ENCODE peak calls at places on chromosomes 3 and 15, in four cellular contexts. Y is CD8-positive, alpha-beta memory T cell; X is right cardiac atrium; W is CD4-positive, alpha-beta T cell. B is an unnamed sample.
A peak's percentile ranks its signal among the peaks of the same experiment; 100 is the strongest.

GRCh38 chr3:193857996-193858395 is 265.0 kb downstream of the OPA1 start:
- DNase-seq in Y (no peak), X (no peak), W (no peak), B (no peak)

GRCh38 chr3:143121240-143122088 is 1.9 kb downstream of the CHST2 start:
- DNase-seq in Y (peak; percentile 76), X (peak; percentile 81), W (peak; percentile 63), B (peak; percentile 44)

GRCh38 chr3:70531063-70531657 is 218.7 kb upstream of the MDFIC2 start:
- DNase-seq in Y (peak; percentile 8), X (no peak), W (no peak), B (no peak)

GRCh38 chr3:70747847-70748246 is 435.4 kb upstream of the MDFIC2 start:
- DNase-seq in Y (no peak), X (no peak), W (no peak), B (no peak)

GRCh38 chr3:127395663-127396320 is 107.9 kb upstream of the PRR20G start:
- DNase-seq in Y (no peak), X (no peak), W (no peak), B (no peak)

GRCh38 chr3:128665362-128666021 is 14.9 kb upstream of the RPN1 start:
- DNase-seq in Y (no peak), X (no peak), W (no peak), B (no peak)

GRCh38 chr15:68644088-68644904 is 65.5 kb downstream of the CORO2B start:
- DNase-seq in Y (no peak), X (no peak), W (no peak), B (no peak)

GRCh38 chr3:43729707-43730399 is 39.1 kb downstream of the ABHD5 start:
- DNase-seq in Y (no peak), X (no peak), W (no peak), B (no peak)

GRCh38 chr15:65081758-65082157 is 5.2 kb downstream of the KBTBD13 start:
- DNase-seq in Y (no peak), X (peak; percentile 34), W (no peak), B (no peak)

GRCh38 chr3:100008081-100008698 is 106.1 kb downstream of the FILIP1L start:
- DNase-seq in Y (no peak), X (no peak), W (no peak), B (no peak)

GRCh38 chr3:182413682-182414081 is 379.6 kb upstream of the ATP11B start:
- DNase-seq in Y (no peak), X (no peak), W (no peak), B (no peak)

GRCh38 chr3:174862101-174862500 is 3.0 kb downstream of the NAALADL2 start:
- DNase-seq in Y (no peak), X (no peak), W (no peak), B (no peak)

GRCh38 chr3:16533928-16534913 is 20.7 kb upstream of the RFTN1 start:
- DNase-seq in Y (no peak), X (no peak), W (no peak), B (no peak)

GRCh38 chr15:25175033-25175788 is 220.4 kb downstream of the SNRPN start:
- DNase-seq in Y (no peak), X (peak; percentile 12), W (no peak), B (no peak)

GRCh38 chr15:65339926-65340325 is 35.4 kb downstream of the RNU5B-1 start:
- DNase-seq in Y (no peak), X (no peak), W (no peak), B (no peak)

GRCh38 chr3:184178522-184179138 is 4.0 kb downstream of the AP2M1 start:
- DNase-seq in Y (no peak), X (no peak), W (no peak), B (no peak)

GRCh38 chr15:65312400-65312916 is 8.0 kb downstream of the RNU5B-1 start:
- DNase-seq in Y (no peak), X (peak; percentile 81), W (no peak), B (no peak)

GRCh38 chr3:50297384-50297775 is 1.8 kb downstream of the HYAL3 start:
- DNase-seq in Y (no peak), X (peak; percentile 64), W (no peak), B (no peak)

GRCh38 chr15:28026764-28027713 is 72.1 kb downstream of the OCA2 start:
- DNase-seq in Y (no peak), X (no peak), W (no peak), B (no peak)

GRCh38 chr3:13274874-13275332 is 145.2 kb downstream of the NUP210 start:
- DNase-seq in Y (no peak), X (peak; percentile 6), W (no peak), B (no peak)

GRCh38 chr3:73559730-73560129 is 65.0 kb downstream of the PDZRN3 start:
- DNase-seq in Y (no peak), X (no peak), W (no peak), B (no peak)
- H3K27ac ChIP-seq in Y (no peak overlapping the region), X (no peak overlapping the region), W (no peak overlapping the region), B (no peak overlapping the region)

GRCh38 chr3:122318620-122319019 is 6.4 kb upstream of the CSTA start:
- DNase-seq in Y (no peak), X (no peak), W (no peak), B (no peak)
- H3K27ac ChIP-seq in Y (no peak overlapping the region), X (no peak overlapping the region), W (no peak overlapping the region), B (no peak overlapping the region)

DNA sequence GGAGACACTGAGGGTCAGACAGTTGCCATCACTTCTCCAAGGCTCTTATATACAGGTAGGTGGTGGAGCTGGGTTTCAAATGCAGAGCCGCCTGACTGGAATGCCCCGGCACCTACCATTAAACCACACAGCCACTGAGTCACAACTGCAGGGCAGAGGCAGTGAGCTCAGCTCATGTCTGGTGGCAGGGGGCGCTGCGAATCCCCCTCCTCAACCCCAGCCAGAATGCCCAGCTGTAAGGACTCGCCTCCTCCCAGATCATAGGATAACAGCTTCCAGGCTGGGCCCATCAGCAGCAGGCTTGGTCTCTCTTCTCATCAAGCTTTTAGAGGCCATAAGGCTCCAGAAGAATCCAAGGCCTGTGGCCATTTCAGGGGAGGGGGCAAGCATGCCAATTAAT is 26.4 kb downstream of the ADCY5 start:
- DNase-seq in Y (no peak), X (no peak), W (no peak), B (no peak)
- H3K27ac ChIP-seq in Y (no peak overlapping the region), X (peak overlapping the region; percentile 80), W (no peak overlapping the region), B (peak overlapping the region; percentile 94)

GRCh38 chr3:24741506-24741905 is 246.9 kb upstream of the THRB start:
- DNase-seq in Y (no peak), X (no peak), W (no peak), B (no peak)
- H3K27ac ChIP-seq in Y (no peak overlapping the region), X (no peak overlapping the region), W (no peak overlapping the region), B (no peak overlapping the region)

GRCh38 chr3:151866711-151867410 is 6.6 kb upstream of the SUCNR1 start:
- DNase-seq in Y (no peak), X (no peak), W (no peak), B (no peak)
- H3K27ac ChIP-seq in Y (no peak overlapping the region), X (no peak overlapping the region), W (no peak overlapping the region), B (no peak overlapping the region)

DNA sequence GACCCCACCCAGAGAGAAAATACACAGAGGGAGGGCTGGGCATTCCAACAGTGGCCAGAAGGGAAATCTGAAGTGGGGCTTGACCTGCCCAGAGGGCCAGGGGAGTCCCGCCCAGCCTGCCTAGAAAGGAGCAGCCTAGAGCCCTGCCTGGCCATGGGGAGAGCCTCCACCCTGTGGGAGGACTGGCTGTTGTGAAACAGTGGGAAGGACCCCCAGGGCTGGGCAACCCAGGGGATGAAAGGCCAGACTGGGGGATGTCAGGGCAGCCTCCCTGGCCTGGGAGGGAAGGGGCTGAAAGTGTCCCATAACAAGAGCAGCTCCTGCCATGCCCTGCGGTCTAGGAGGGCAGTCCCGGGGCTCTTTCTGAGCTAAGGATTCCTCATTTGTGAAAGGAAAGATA is 69.0 kb downstream of the SLC12A8 start:
- DNase-seq in Y (no peak), X (no peak), W (no peak), B (no peak)
- H3K27ac ChIP-seq in Y (no peak overlapping the region), X (no peak overlapping the region), W (no peak overlapping the region), B (no peak overlapping the region)

GRCh38 chr3:170725285-170725731 is 139.4 kb upstream of the SLC7A14 start:
- DNase-seq in Y (no peak), X (no peak), W (no peak), B (no peak)

GRCh38 chr3:170730071-170730812 is 139.8 kb downstream of the RPL22L1 start:
- DNase-seq in Y (no peak), X (no peak), W (no peak), B (no peak)

GRCh38 chr3:170726976-170727661 is 141.2 kb upstream of the SLC7A14 start:
- DNase-seq in Y (no peak), X (no peak), W (no peak), B (no peak)

GRCh38 chr3:170727754-170728153 is 141.9 kb upstream of the SLC7A14 start:
- DNase-seq in Y (no peak), X (no peak), W (no peak), B (no peak)

GRCh38 chr3:170728181-170728580 is 141.8 kb downstream of the RPL22L1 start:
- DNase-seq in Y (no peak), X (no peak), W (no peak), B (no peak)
- H3K27ac ChIP-seq in Y (peak overlapping the region; percentile 71), X (peak overlapping the region; percentile 17), W (no peak overlapping the region), B (no peak overlapping the region)

DNA sequence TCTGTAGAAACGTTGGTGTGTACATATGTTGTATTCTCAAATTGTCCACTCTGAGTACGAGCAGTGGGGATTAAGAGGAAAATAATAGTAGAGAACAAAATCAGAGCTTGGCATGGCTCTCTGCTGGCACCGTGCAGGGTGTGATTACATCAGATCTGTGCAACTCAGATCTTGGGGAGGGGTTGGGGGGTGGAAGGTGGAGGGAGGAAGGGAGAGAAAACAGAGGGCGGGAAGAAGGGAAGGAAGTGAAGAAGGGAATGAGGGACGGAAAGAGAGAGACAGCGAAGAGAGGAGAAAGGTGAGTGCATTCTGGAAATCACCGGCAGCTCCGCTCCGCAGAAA is 30.9 kb upstream of the ADAMTS17 start:
- DNase-seq in Y (no peak), X (peak; percentile 52), W (no peak), B (no peak)
- H3K27ac ChIP-seq in Y (no peak overlapping the region), X (no peak overlapping the region), W (no peak overlapping the region), B (no peak overlapping the region)

B was measured in caudate nucleus.